ENCODE peak calls at places on chromosome 22, in nine cellular contexts. E is gastrocnemius medialis, U is right cardiac atrium, O is heart left ventricle, A is mucosa of descending colon, Z is RWPE2, H is upper lobe of right lung, R is PC-3, W is left lung. S is an unnamed sample.

GRCh38 chr22:37635157-37635556 is 4.3 kb upstream of the SH3BP1 start:
- ATAC-seq in A (no peak), O (no peak), U (no peak), H (no peak), R (no peak), Z (no peak), E (no peak), W (no peak), S (no peak)

GRCh38 chr22:43726296-43726695 is 85.8 kb downstream of the EFCAB6 start:
- ATAC-seq in A (no peak), Z (no peak), O (no peak), E (no peak), H (no peak), R (no peak), W (peak; percentile 26), U (peak; percentile 72), S (no peak)

GRCh38 chr22:46959369-46959768 is 196.9 kb downstream of the TBC1D22A start:
- ATAC-seq in A (no peak), H (no peak), W (no peak), Z (no peak), E (no peak), O (no peak), R (no peak), U (no peak), S (no peak)

GRCh38 chr22:40328551-40328950 is 17.7 kb upstream of the ADSL start:
- ATAC-seq in R (no peak), H (no peak), A (no peak), E (no peak), Z (no peak), O (no peak), W (no peak), U (no peak), S (no peak)

GRCh38 chr22:27836181-27836580 is 34.6 kb upstream of the MN1 start:
- ATAC-seq in H (no peak), R (no peak), A (no peak), W (no peak), U (no peak), O (no peak), E (no peak), Z (no peak), S (no peak)

GRCh38 chr22:21736084-21736642 is 569 bp upstream of the YPEL1 start:
- ATAC-seq in Z (no peak), H (peak; percentile 49), E (peak; percentile 11), U (peak; percentile 56), R (no peak), A (peak; percentile 28), O (peak; percentile 45), W (peak; percentile 32), S (peak; percentile 37)

GRCh38 chr22:48640890-48641771 is 1186.5 kb downstream of the BRD1 start:
- ATAC-seq in R (no peak), W (no peak), A (no peak), Z (no peak), O (no peak), E (no peak), H (no peak), U (no peak), S (no peak)

GRCh38 chr22:27438271-27438980 is 363.1 kb downstream of the MN1 start:
- ATAC-seq in E (no peak), U (peak; percentile 38), A (peak; percentile 38), Z (peak; percentile 49), W (peak; percentile 50), O (no peak), H (no peak), R (peak; percentile 77), S (peak; percentile 42)

GRCh38 chr22:19290400-19291217 is 910 bp downstream of the CLTCL1 start:
- ATAC-seq in W (peak; percentile 23), Z (no peak), R (peak; percentile 11), U (peak; percentile 34), H (peak; percentile 1), O (peak; percentile 21), A (peak; percentile 16), E (peak; percentile 38), S (no peak)

GRCh38 chr22:45918455-45919370 is 58.2 kb downstream of the WNT7B start:
- ATAC-seq in Z (peak; percentile 83), E (no peak), A (no peak), O (no peak), W (peak; percentile 64), U (no peak), H (peak; percentile 26), R (peak; percentile 79), S (no peak)

GRCh38 chr22:36480941-36481392 is 473 bp downstream of the TXN2 start:
- ATAC-seq in U (peak; percentile 4), E (no peak), O (no peak), R (peak; percentile 13), A (peak; percentile 14), H (no peak), Z (no peak), W (no peak), S (no peak)

GRCh38 chr22:36317658-36318271 is 64.8 kb downstream of the APOL1 start:
- ATAC-seq in R (no peak), H (no peak), O (no peak), Z (peak; percentile 28), U (no peak), W (no peak), E (peak; percentile 86), A (peak; percentile 7), S (peak; percentile 52)

GRCh38 chr22:42945736-42946135 is 69.2 kb downstream of the PACSIN2 start:
- ATAC-seq in O (no peak), W (peak; percentile 56), Z (no peak), H (peak; percentile 57), R (no peak), E (no peak), A (no peak), U (no peak), S (no peak)

DNA sequence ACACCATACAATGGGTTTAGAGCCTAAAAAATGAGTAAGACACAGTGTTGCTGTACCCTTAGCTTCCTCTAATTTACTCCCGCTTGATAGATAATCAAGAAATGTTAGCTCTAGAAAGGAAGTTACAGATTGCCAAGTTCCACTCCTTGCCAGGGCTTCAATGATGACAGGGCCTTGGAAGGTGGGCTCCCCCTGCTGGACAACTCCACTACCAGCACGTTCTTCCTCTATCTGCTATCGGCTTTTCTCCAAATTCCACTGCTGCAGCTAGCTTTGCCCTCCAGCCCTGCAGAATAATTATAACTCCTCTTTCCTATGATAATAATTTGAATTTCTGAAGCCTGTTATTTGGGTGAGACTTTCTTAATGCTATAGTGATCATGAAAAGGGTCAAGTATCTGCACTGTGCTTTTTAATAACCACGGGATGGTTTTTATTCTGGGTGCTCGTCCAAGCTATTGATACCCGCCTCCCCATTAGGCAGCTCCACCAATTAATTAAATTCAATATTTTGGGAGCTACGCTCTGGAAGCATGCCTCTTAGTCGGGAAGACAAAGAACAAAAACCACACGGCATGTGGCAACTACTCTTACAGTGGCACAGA is 9.0 kb downstream of the SYN3 start:
- ATAC-seq in W (peak; percentile 96), U (peak; percentile 90), E (peak; percentile 68), R (no peak), H (peak; percentile 93), Z (peak; percentile 61), O (peak; percentile 86), A (peak; percentile 72), S (peak; percentile 80)
- H3K4me1 ChIP-seq in W (no peaks in the 10 kb centered on the region), U (no peaks in the 10 kb centered on the region), E (no peaks in the 10 kb centered on the region), R (no peaks in the 10 kb centered on the region), H (no peaks in the 10 kb centered on the region), Z (no peaks in the 10 kb centered on the region), O (peaks cover 4% of the 10 kb centered on the region), A (no peaks in the 10 kb centered on the region), S (no peaks in the 10 kb centered on the region)

GRCh38 chr22:20560716-20561115 is 53.3 kb downstream of the MED15 start:
- ATAC-seq in E (no peak), R (no peak), H (no peak), O (no peak), Z (no peak), A (no peak), U (no peak), W (no peak), S (no peak)
- H3K4me1 ChIP-seq in E (peaks cover 24% of the 10 kb centered on the region), R (peaks cover 8% of the 10 kb centered on the region), H (peaks cover 19% of the 10 kb centered on the region), O (peaks cover 39% of the 10 kb centered on the region), Z (no peaks in the 10 kb centered on the region), A (peaks cover 6% of the 10 kb centered on the region), U (peaks cover 9% of the 10 kb centered on the region), W (no peaks in the 10 kb centered on the region), S (no peaks in the 10 kb centered on the region)

GRCh38 chr22:31952459-31952858 is 8.1 kb downstream of the YWHAH start:
- ATAC-seq in R (peak; percentile 79), H (no peak), E (no peak), A (no peak), O (peak; percentile 71), U (peak; percentile 74), Z (peak; percentile 90), W (peak; percentile 76), S (peak; percentile 78)

GRCh38 chr22:31952094-31952401 is 7.7 kb downstream of the YWHAH start:
- ATAC-seq in R (peak; percentile 6), Z (peak; percentile 13), H (no peak), U (no peak), E (no peak), O (no peak), A (no peak), W (no peak), S (no peak)

GRCh38 chr22:31951201-31952093 is 7.1 kb downstream of the YWHAH start:
- ATAC-seq in Z (peak; percentile 26), H (no peak), A (peak; percentile 84), O (peak; percentile 3), U (peak; percentile 50), R (peak; percentile 42), E (no peak), W (no peak), S (no peak)

GRCh38 chr22:31948002-31948401 is 3.7 kb downstream of the YWHAH start:
- ATAC-seq in H (no peak), U (no peak), Z (no peak), E (no peak), R (no peak), A (no peak), O (no peak), W (no peak), S (no peak)

GRCh38 chr22:31950226-31950625 is 5.9 kb downstream of the YWHAH start:
- ATAC-seq in H (no peak), E (no peak), U (no peak), R (no peak), W (no peak), Z (no peak), O (no peak), A (no peak), S (no peak)
- H3K4me1 ChIP-seq in H (peaks cover 69% of the 10 kb centered on the region), E (peaks cover 51% of the 10 kb centered on the region), U (peaks cover 16% of the 10 kb centered on the region), R (peaks cover 45% of the 10 kb centered on the region), W (peaks cover 30% of the 10 kb centered on the region), Z (peaks cover 23% of the 10 kb centered on the region), O (peaks cover 90% of the 10 kb centered on the region), A (peaks cover 35% of the 10 kb centered on the region), S (peaks cover 61% of the 10 kb centered on the region)

GRCh38 chr22:49969751-49970527 is 9.4 kb downstream of the PIM3 start:
- ATAC-seq in Z (no peak), O (no peak), R (no peak), W (no peak), H (no peak), U (no peak), E (no peak), A (no peak), S (no peak)
- H3K4me1 ChIP-seq in Z (peaks cover 4% of the 10 kb centered on the region), O (peaks cover 73% of the 10 kb centered on the region), R (peaks cover 11% of the 10 kb centered on the region), W (peaks cover 24% of the 10 kb centered on the region), H (peaks cover 50% of the 10 kb centered on the region), U (peaks cover 13% of the 10 kb centered on the region), E (peaks cover 51% of the 10 kb centered on the region), A (peaks cover 34% of the 10 kb centered on the region), S (no peaks in the 10 kb centered on the region)